ENCODE peak calls at places on chromosomes 1 and 21, in four cellular contexts. One of them, this sample, is unnamed.

GRCh38 chr1:78483903-78484302 is 6.9 kb upstream of the PTGFR start:
- DNase-seq in IMR-90: peak
- DNase-seq in AG09309: no peak
- DNase-seq in mucosa of descending colon: no peak
- DNase-seq in this sample: peak

GRCh38 chr1:150718225-150718891 is 2.3 kb downstream of the HORMAD1 start:
- DNase-seq in IMR-90: no peak
- DNase-seq in mucosa of descending colon: no peak
- DNase-seq in AG09309: no peak
- DNase-seq in this sample: no peak

GRCh38 chr21:45295576-45296365 is 8.1 kb upstream of the POFUT2 start:
- DNase-seq in AG09309: peak
- DNase-seq in mucosa of descending colon: peak
- DNase-seq in IMR-90: peak
- DNase-seq in this sample: peak

GRCh38 chr1:37657620-37658412 is 23.1 kb upstream of the RSPO1 start:
- DNase-seq in AG09309: no peak
- DNase-seq in mucosa of descending colon: no peak
- DNase-seq in IMR-90: no peak
- DNase-seq in this sample: peak

GRCh38 chr1:59204001-59204400 is 92.9 kb upstream of the FGGY start:
- DNase-seq in IMR-90: peak
- DNase-seq in AG09309: no peak
- DNase-seq in mucosa of descending colon: peak
- DNase-seq in this sample: peak

GRCh38 chr1:14365226-14365994 is 233.1 kb upstream of the KAZN start:
- DNase-seq in IMR-90: no peak
- DNase-seq in mucosa of descending colon: no peak
- DNase-seq in AG09309: no peak
- DNase-seq in this sample: no peak

GRCh38 chr21:35465750-35466149 is 416.6 kb upstream of the RUNX1 start:
- DNase-seq in mucosa of descending colon: no peak
- DNase-seq in AG09309: no peak
- DNase-seq in IMR-90: no peak
- DNase-seq in this sample: no peak

GRCh38 chr1:178938959-178939317 is 68.1 kb upstream of the ANGPTL1 start:
- DNase-seq in IMR-90: peak
- DNase-seq in mucosa of descending colon: peak
- DNase-seq in AG09309: no peak
- DNase-seq in this sample: peak

GRCh38 chr1:234531181-234532132 is 52.5 kb upstream of the TARBP1 start:
- DNase-seq in IMR-90: peak
- DNase-seq in mucosa of descending colon: peak
- DNase-seq in AG09309: no peak
- DNase-seq in this sample: peak

GRCh38 chr1:201989354-201990128 is 7.1 kb downstream of the RNPEP start:
- DNase-seq in AG09309: no peak
- DNase-seq in IMR-90: no peak
- DNase-seq in mucosa of descending colon: no peak
- DNase-seq in this sample: no peak

GRCh38 chr21:41966341-41966833 is 12.6 kb upstream of the C2CD2 start:
- DNase-seq in AG09309: no peak
- DNase-seq in mucosa of descending colon: no peak
- DNase-seq in IMR-90: peak
- DNase-seq in this sample: no peak

GRCh38 chr1:151211972-151212705 is 13.8 kb downstream of the PIP5K1A start:
- DNase-seq in mucosa of descending colon: no peak
- DNase-seq in AG09309: no peak
- DNase-seq in IMR-90: no peak
- DNase-seq in this sample: no peak

GRCh38 chr1:31668303-31668883 is 23.7 kb upstream of the PEF1 start:
- DNase-seq in AG09309: no peak
- DNase-seq in mucosa of descending colon: no peak
- DNase-seq in IMR-90: no peak
- DNase-seq in this sample: no peak

DNA sequence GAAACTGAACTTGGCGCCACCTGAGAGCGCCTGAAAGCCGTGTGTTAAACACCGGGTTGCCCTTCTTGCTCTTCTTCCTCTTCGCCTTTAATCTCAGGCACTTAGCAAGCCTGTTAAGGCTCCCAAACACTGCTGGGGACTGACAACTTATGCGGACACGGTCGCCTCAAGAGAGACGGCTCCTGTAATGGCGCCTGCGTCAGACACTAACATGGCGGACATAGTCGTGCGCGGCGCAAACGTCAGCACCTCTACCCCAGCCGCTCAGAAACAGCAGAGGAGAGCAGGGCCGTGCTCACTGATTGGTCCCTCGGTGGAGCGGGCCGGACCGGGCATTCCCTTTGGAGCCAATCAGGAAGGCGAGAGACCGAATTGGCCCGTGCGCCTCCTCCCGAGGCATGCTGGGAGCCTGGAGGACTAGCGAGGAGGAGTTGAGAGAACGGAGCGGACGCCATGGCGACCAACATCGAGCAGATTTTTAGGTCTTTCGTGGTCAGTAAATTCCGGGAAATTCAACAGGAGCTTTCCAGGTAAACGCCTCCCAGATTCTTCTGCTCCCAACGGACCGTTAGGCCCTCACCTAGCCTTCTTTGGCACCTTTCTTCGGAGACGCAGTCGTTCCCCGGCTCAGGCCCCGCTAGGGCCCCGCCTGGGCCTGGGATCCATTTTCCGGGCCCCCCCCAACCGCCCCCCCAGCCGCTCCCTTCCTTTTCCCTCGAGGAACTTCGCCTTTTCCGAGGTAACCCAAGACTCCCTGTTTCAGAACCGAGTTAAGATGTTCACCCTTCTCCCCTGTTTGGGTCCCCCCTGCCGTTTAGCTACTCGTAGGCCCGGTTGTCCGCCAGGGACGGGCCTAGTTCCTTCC is at the start of gene SON:
- DNase-seq in AG09309: peak
- DNase-seq in IMR-90: peak
- DNase-seq in mucosa of descending colon: peak
- DNase-seq in this sample: peak
- H3K4me3 ChIP-seq in AG09309: peak
- H3K4me3 ChIP-seq in IMR-90: peak
- H3K4me3 ChIP-seq in mucosa of descending colon: peak
- H3K4me3 ChIP-seq in this sample: peak

DNA sequence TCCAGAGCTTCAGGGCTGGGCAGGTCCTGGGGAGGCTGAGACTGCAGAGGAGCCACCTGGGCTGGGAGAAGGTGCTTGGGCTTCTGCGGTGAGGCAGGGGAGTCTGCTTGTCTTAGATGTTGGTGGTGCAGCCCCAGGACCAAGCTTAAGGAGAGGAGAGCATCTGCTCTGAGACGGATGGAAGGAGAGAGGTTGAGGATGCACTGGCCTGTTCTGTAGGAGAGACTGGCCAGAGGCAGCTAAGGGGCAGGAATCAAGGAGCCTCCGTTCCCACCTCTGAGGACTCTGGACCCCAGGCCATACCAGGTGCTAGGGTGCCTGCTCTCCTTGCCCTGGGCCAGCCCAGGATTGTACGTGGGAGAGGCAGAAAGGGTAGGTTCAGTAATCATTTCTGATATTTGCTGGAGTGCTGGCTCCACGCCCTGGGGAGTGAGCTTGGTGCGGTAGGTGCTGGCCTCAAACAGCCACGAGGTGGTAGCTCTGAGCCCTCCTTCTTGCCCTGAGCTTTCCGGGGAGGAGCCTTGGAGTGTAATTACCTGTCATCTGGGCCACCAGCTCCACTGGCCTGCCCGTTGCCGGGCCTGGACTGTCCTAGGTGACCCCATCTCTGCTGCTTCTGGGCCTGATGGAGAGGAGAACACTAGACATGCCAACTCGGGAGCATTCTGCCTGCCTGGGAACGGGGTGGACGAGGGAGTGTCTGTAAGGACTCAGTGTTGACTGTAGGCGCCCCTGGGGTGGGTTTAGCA is 9.3 kb downstream of the MYBPH start:
- DNase-seq in mucosa of descending colon: peak
- DNase-seq in IMR-90: no peak
- DNase-seq in AG09309: no peak
- DNase-seq in this sample: no peak
- TF ChIP-seq CTCF in mucosa of descending colon: no peak
- TF ChIP-seq CTCF in IMR-90: no peak
- TF ChIP-seq CTCF in AG09309: no peak
- TF ChIP-seq CTCF in this sample: no peak

GRCh38 chr21:31187499-31187898 is 149.2 kb upstream of the KRTAP19-8 start:
- DNase-seq in mucosa of descending colon: no peak
- DNase-seq in IMR-90: no peak
- DNase-seq in AG09309: no peak
- DNase-seq in this sample: no peak
- H3K4me3 ChIP-seq in mucosa of descending colon: no peak
- H3K4me3 ChIP-seq in IMR-90: no peak
- H3K4me3 ChIP-seq in AG09309: no peak
- H3K4me3 ChIP-seq in this sample: no peak

GRCh38 chr1:16279186-16279585 is 42.2 kb upstream of the CPLANE2 start:
- DNase-seq in AG09309: no peak
- DNase-seq in IMR-90: no peak
- DNase-seq in mucosa of descending colon: no peak
- DNase-seq in this sample: no peak
- TF ChIP-seq CTCF in AG09309: no peak
- TF ChIP-seq CTCF in IMR-90: no peak
- TF ChIP-seq CTCF in mucosa of descending colon: no peak
- TF ChIP-seq CTCF in this sample: no peak

DNA sequence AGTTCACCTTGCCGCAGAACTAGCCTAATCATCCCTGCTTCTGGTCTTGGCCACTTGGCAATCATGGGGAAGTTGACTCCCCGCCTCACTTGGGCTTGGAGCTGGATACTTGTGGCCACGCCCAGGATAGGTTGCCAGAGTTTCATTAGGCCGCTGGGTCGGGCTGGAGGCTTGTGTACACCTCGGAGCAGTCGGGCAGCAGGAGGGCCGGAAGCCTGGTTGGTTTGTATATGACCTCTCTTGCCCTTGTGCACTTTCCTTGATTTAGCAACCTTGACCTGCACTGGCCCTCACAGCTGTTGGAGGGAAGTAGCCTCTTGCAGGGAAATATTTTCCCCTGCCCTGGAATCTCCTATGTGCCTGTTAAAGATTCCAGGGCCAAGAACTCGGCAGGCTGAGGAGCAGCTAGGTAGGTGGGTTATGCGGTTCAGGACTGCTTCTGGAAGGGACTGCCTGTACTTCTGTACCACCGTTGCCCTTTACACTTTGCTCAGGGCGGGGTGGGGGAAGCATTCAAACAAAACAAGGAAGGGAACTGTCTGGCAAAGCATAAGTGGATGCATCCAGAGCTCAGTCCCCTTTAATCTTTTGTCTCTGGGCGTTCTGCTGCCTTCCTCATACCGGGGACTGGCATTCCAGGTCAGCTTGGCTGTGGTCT is 83.5 kb downstream of the UCK2 start:
- DNase-seq in mucosa of descending colon: peak
- DNase-seq in IMR-90: no peak
- DNase-seq in AG09309: no peak
- DNase-seq in this sample: no peak
- H3K4me3 ChIP-seq in mucosa of descending colon: no peak
- H3K4me3 ChIP-seq in IMR-90: no peak
- H3K4me3 ChIP-seq in AG09309: no peak
- H3K4me3 ChIP-seq in this sample: no peak

GRCh38 chr21:17482928-17483327 is 29.9 kb upstream of the CXADR start:
- DNase-seq in mucosa of descending colon: no peak
- DNase-seq in IMR-90: no peak
- DNase-seq in AG09309: no peak
- DNase-seq in this sample: no peak
- TF ChIP-seq CTCF in mucosa of descending colon: no peak
- TF ChIP-seq CTCF in IMR-90: no peak
- TF ChIP-seq CTCF in AG09309: no peak
- TF ChIP-seq CTCF in this sample: no peak

GRCh38 chr1:153697873-153698647 is 19.6 kb downstream of the NPR1 start:
- DNase-seq in AG09309: no peak
- DNase-seq in mucosa of descending colon: no peak
- DNase-seq in IMR-90: no peak
- DNase-seq in this sample: no peak
- H3K4me3 ChIP-seq in AG09309: no peak
- H3K4me3 ChIP-seq in mucosa of descending colon: no peak
- H3K4me3 ChIP-seq in IMR-90: no peak
- H3K4me3 ChIP-seq in this sample: no peak

DNA sequence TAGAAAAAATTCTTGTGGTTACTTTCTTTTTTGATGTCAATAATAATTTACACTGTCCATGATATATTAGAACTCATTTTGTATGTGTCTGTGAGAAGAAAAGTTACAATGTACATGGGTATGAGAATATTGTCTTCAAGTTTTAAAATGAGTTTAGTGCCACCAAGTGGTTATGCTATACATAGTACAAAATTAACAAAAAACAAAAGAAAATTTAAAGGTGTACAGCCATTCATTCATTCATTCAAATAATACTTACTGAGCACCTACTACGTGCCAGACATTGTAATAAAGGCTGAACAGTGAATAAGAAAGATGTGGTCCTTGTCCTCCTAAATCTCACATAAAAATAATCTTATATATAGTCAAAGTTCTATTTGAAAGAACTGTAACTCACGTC is 27.7 kb downstream of the UCHL5 start:
- DNase-seq in IMR-90: peak
- DNase-seq in AG09309: no peak
- DNase-seq in mucosa of descending colon: no peak
- DNase-seq in this sample: peak
- TF ChIP-seq CTCF in IMR-90: peak
- TF ChIP-seq CTCF in AG09309: peak
- TF ChIP-seq CTCF in mucosa of descending colon: no peak
- TF ChIP-seq CTCF in this sample: peak